ENCODE peak calls at places on chromosomes 6 and 20, in ten cellular contexts. H is left ventricle myocardium inferior; M is CD8-positive, alpha-beta T cell; J is neural crest cell; G is body of pancreas; D is left lung; E is HFFc6; B is AG10803; V is H9; A is IMR-90. R is an unnamed sample.

GRCh38 chr6:105429676-105430075 is 26.8 kb upstream of the PREP start:
- DNase-seq in M (no peak), A (peak; percentile 74), B (peak; percentile 80), H (no peak), E (peak; percentile 12), J (no peak), G (no peak), V (no peak), D (no peak), R (no peak)

GRCh38 chr6:85383042-85383441 is 66.8 kb upstream of the NT5E start:
- DNase-seq in M (no peak), A (no peak), V (no peak), H (no peak), G (no peak), D (no peak), J (no peak), B (no peak), E (no peak), R (no peak)

GRCh38 chr6:114272582-114272981 is 70.2 kb downstream of the HS3ST5 start:
- DNase-seq in E (no peak), J (no peak), A (no peak), G (no peak), V (no peak), D (no peak), B (no peak), M (no peak), H (no peak), R (no peak)

GRCh38 chr6:101266063-101266462 is 127.4 kb upstream of the GRIK2 start:
- DNase-seq in M (no peak), V (no peak), E (no peak), A (no peak), D (no peak), J (no peak), B (no peak), H (no peak), G (no peak), R (no peak)

GRCh38 chr6:26045046-26045938 is 41.9 kb upstream of the HFE start:
- DNase-seq in H (peak; percentile 57), D (peak; percentile 82), J (no peak), V (no peak), B (peak; percentile 88), A (peak; percentile 94), M (peak; percentile 54), E (peak; percentile 98), G (peak; percentile 74), R (peak; percentile 92)

GRCh38 chr6:351011-351866 is 40.3 kb upstream of the IRF4 start:
- DNase-seq in H (no peak), D (no peak), E (no peak), G (no peak), A (no peak), V (no peak), B (no peak), M (no peak), J (no peak), R (no peak)

GRCh38 chr20:57262244-57263126 is 4.0 kb downstream of the BMP7 start:
- DNase-seq in H (no peak), M (no peak), J (no peak), E (no peak), B (no peak), G (no peak), D (no peak), A (no peak), V (peak; percentile 46), R (no peak)

GRCh38 chr6:131053546-131054240 is 9.4 kb downstream of the EPB41L2 start:
- DNase-seq in J (no peak), E (peak; percentile 58), M (no peak), A (no peak), G (no peak), V (no peak), D (no peak), B (no peak), H (no peak), R (peak; percentile 94)

DNA sequence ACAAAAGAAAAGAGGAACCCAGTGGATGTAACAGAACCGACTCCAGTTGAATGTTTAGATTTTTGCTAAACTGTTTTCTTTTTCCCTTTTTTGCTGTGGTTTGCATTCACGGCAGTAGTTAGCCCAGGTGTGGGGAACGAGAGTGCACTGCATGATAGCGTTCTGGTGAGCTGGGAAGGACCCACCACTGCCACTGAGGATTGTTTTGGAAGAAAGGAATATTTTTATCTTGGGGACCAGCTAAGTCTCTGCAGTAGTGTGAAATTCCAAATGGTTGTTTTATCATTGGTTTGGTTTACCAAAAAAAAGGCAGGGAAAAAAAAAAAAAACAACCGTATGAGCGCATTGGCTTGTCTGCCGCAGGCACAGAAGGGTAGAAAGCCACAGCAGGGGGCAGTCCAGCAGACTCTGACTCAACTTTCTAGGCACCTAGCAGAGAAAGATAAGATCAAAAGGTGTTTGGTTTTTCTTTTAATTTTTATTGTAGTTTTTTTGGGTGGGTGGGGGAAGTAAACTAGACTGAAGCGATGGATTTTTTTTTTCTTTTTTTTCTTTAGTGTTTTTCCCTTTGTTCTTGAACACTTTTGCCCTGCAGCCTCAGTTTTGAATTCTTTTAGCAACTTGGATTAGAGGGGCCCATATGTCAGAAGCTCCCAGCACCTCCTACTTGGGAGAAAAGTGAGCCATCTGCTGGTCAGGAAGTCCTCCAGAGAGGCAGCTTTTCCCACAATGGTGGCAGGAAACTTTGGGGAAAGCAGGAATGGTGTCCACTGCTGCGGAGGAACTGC is 13.5 kb upstream of the RAB5IF start:
- DNase-seq in J (no peak), E (peak; percentile 40), V (peak; percentile 54), B (peak; percentile 55), D (no peak), A (peak; percentile 51), G (no peak), M (no peak), H (no peak), R (peak; percentile 52)
- TF ChIP-seq CTCF in J (peak; percentile 42), E (peak; percentile 71), V (peak; percentile 65), B (peak; percentile 64), D (peak; percentile 28), A (peak; percentile 49), G (no peak), M (no peak), H (peak; percentile 63), R (peak; percentile 60)

DNA sequence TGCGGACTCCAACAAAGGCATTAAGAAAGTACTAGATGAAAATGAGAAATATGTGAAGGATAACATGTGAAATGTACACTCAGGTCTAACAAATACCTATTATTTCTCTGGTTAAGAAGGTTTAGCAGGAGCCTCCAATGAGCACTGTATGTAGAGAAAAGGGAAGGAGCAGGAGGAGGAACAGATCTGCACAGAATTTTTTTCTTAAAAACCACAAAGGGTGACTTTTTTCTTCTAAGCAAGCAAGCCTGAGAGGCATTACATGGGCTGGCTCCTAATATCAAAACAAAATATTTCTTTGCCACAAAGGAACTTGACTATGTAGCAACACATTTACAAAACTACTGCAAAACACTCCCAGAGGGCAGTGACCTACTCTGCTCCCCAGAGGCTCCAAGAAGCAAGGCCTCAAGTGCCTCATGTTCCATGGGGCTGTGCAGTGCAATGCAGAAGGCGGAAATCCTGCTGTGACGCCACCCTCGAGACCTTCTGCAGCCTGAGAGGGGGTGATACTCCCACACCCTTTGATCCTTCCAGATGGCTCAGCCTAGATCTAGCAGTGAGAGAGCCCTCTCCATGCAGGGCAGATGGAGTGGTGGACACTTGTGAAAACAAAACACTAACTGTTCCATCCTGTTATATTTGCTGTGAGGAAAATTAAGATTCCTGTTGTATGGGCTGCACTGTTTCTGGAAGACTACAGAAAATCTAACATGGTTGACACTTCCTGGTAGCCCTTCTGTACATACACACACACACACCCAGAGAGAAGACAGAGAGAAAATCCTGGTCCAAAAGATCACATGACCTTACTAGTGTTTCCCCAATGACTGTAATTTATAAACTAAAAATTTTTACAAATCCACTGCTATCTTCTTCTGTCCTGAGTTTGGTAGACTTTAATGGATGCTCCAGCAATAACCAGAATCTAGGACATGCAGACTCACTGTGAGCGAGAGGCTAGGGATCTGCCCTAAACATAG is 36.0 kb upstream of the SMIM29 start:
- DNase-seq in E (peak; percentile 13), H (peak; percentile 70), A (peak; percentile 73), B (peak; percentile 90), D (peak; percentile 85), V (no peak), M (no peak), J (peak; percentile 6), G (peak; percentile 25), R (no peak)
- TF ChIP-seq CTCF in E (no peak), H (no peak), A (no peak), B (no peak), D (no peak), V (no peak), M (no peak), J (no peak), G (no peak), R (no peak)

DNA sequence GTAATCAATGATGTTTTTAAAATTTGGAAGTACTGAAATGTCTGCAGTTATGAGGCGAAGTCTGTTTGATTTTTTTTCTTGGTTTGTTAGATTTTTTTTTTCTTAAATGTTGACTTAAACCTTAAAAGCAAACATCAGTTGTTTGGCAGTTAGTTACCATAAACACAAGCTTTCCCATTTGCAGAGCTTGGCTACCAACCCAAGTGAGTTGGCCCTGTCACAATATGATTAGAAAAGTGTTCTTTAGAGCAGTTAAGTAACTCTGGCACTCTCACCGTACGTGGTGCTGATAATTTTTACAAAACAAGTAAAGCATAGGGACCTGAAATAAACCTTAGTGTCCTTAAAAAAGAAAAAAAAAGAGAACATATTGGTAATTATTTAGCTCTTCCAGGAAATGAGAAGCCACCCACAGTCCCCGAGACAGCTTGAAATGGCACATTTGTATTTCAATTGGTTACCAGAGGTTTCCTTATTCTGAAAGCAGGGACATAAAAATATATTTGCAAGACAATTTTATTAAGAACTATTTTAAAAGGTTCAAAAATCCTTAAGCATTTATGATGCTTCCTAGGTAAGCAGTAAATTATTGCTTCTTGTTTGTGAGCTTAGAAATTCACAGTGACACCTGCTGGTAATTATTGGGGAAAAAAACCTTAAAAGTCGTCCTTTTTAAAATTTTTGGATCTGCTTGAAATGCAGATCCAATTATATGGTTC is 3.9 kb downstream of the HEY2 start:
- DNase-seq in J (no peak), H (no peak), G (peak; percentile 67), B (peak; percentile 25), D (no peak), E (peak; percentile 34), A (peak; percentile 16), V (no peak), M (no peak), R (peak; percentile 40)
- TF ChIP-seq CTCF in J (peak; percentile 68), H (peak; percentile 55), G (no peak), B (peak; percentile 53), D (peak; percentile 33), E (peak; percentile 75), A (peak; percentile 36), V (peak; percentile 68), M (peak; percentile 54), R (peak; percentile 35)

GRCh38 chr6:69843189-69843588 is 23.2 kb upstream of the COL19A1 start:
- DNase-seq in B (no peak), M (no peak), G (no peak), J (no peak), D (no peak), V (no peak), A (no peak), H (no peak), E (no peak), R (no peak)

GRCh38 chr6:69846770-69847506 is 19.4 kb upstream of the COL19A1 start:
- DNase-seq in J (no peak), V (no peak), A (no peak), H (no peak), M (no peak), G (no peak), E (no peak), B (no peak), D (no peak), R (no peak)

GRCh38 chr6:69847507-69847812 is 18.9 kb upstream of the COL19A1 start:
- DNase-seq in V (no peak), E (no peak), D (no peak), J (no peak), B (no peak), M (no peak), A (no peak), G (no peak), H (no peak), R (no peak)

GRCh38 chr6:69848552-69848951 is 17.8 kb upstream of the COL19A1 start:
- DNase-seq in G (no peak), M (no peak), D (no peak), A (no peak), V (no peak), E (no peak), B (no peak), H (no peak), J (no peak), R (no peak)

GRCh38 chr6:69846312-69846711 is 20.0 kb upstream of the COL19A1 start:
- DNase-seq in E (no peak), J (no peak), G (no peak), V (no peak), A (no peak), B (no peak), H (no peak), M (no peak), D (no peak), R (no peak)
- TF ChIP-seq CTCF in E (no peak), J (no peak), G (no peak), V (no peak), A (no peak), B (no peak), H (no peak), M (no peak), D (no peak), R (no peak)

R was measured in epithelial cell of esophagus.